ENCODE peak calls at places on chromosomes 16 and 17, in six cellular contexts. K is naive thymus-derived CD4-positive, alpha-beta T cell; Z is suprapubic skin; M is GM23248; U is AG04450; X is ascending aorta. W is an unnamed sample.

GRCh38 chr16:69593756-69594155 is 28.0 kb downstream of the NFAT5 start:
- DNase-seq in K (no peak), Z (no peak), M (no peak), U (no peak), X (no peak), W (no peak)

GRCh38 chr17:28188841-28189263 is 130.1 kb upstream of the TMEM97 start:
- DNase-seq in K (no peak), Z (no peak), M (no peak), U (peak; percentile 24), X (no peak), W (no peak)

GRCh38 chr17:58328195-58329034 is at the start of gene TSPOAP1:
- DNase-seq in K (peak; percentile 51), Z (no peak), M (no peak), U (no peak), X (no peak), W (no peak)

GRCh38 chr16:88526008-88526905 is 43.9 kb upstream of the ZC3H18 start:
- DNase-seq in K (no peak), Z (no peak), M (no peak), U (no peak), X (no peak), W (no peak)

GRCh38 chr17:67125924-67126323 is 81.6 kb downstream of the CACNG1 start:
- DNase-seq in K (no peak), Z (no peak), M (no peak), U (no peak), X (no peak), W (no peak)

GRCh38 chr17:78962345-78962983 is 17.3 kb downstream of the LGALS3BP start:
- DNase-seq in K (no peak), Z (peak; percentile 43), M (peak; percentile 59), U (no peak), X (no peak), W (no peak)

GRCh38 chr17:13030459-13031305 is 12.9 kb upstream of the ELAC2 start:
- DNase-seq in K (peak; percentile 62), Z (no peak), M (peak; percentile 67), U (peak; percentile 13), X (peak; percentile 71), W (no peak)

GRCh38 chr17:43402567-43402966 is 3.8 kb downstream of the ARL4D start:
- DNase-seq in K (no peak), Z (no peak), M (no peak), U (no peak), X (no peak), W (no peak)

GRCh38 chr17:50028207-50029120 is 27.4 kb upstream of the ITGA3 start:
- DNase-seq in K (no peak), Z (no peak), M (peak; percentile 70), U (no peak), X (peak; percentile 78), W (no peak)

GRCh38 chr17:142102-142661 is 4.8 kb downstream of the SCGB1C2 start:
- DNase-seq in K (no peak), Z (peak; percentile 63), M (peak; percentile 59), U (no peak), X (peak; percentile 56), W (no peak)

GRCh38 chr16:57725077-57725953 is 10.3 kb upstream of the KATNB1 start:
- DNase-seq in K (no peak), Z (no peak), M (no peak), U (no peak), X (no peak), W (no peak)

GRCh38 chr17:80063815-80064585 is 27.6 kb downstream of the CCDC40 start:
- DNase-seq in K (no peak), Z (no peak), M (peak; percentile 83), U (peak; percentile 11), X (peak; percentile 81), W (peak; percentile 20)

GRCh38 chr17:56679148-56679766 is 85.8 kb downstream of the NOG start:
- DNase-seq in K (peak; percentile 43), Z (no peak), M (peak; percentile 67), U (no peak), X (no peak), W (no peak)

GRCh38 chr16:49588729-49589384 is 215.3 kb downstream of the C16orf78 start:
- DNase-seq in K (no peak), Z (no peak), M (no peak), U (no peak), X (peak; percentile 33), W (no peak)

GRCh38 chr17:80244871-80245509 is 15.7 kb upstream of the RNF213 start:
- DNase-seq in K (no peak), Z (peak; percentile 52), M (no peak), U (no peak), X (no peak), W (no peak)

GRCh38 chr17:81044764-81045589 is 10.0 kb downstream of the BAIAP2 start:
- DNase-seq in K (no peak), Z (peak; percentile 90), M (peak; percentile 71), U (no peak), X (peak; percentile 84), W (no peak)

GRCh38 chr17:59853168-59853918 is 39.4 kb downstream of the TUBD1 start:
- DNase-seq in K (no peak), Z (no peak), M (peak; percentile 71), U (peak; percentile 97), X (peak; percentile 71), W (no peak)

GRCh38 chr17:31596382-31597323 is 205.2 kb downstream of the RAB11FIP4 start:
- DNase-seq in K (no peak), Z (no peak), M (peak; percentile 100), U (peak; percentile 91), X (peak; percentile 98), W (peak; percentile 85)

GRCh38 chr16:75247249-75247648 is 4.2 kb downstream of the BCAR1 start:
- DNase-seq in K (no peak), Z (no peak), M (no peak), U (no peak), X (no peak), W (no peak)

GRCh38 chr16:23030001-23030400 is 119.3 kb downstream of the USP31 start:
- DNase-seq in K (no peak), Z (no peak), M (no peak), U (no peak), X (no peak), W (no peak)

GRCh38 chr16:79716645-79717323 is 116.2 kb upstream of the MAF start:
- DNase-seq in K (no peak), Z (no peak), M (no peak), U (no peak), X (no peak), W (no peak)

GRCh38 chr17:57975044-57975443 is 13.0 kb downstream of the VEZF1 start:
- DNase-seq in K (no peak), Z (no peak), M (peak; percentile 38), U (no peak), X (no peak), W (no peak)

GRCh38 chr17:80753946-80754345 is 209.3 kb downstream of the RPTOR start:
- DNase-seq in K (no peak), Z (no peak), M (no peak), U (no peak), X (no peak), W (no peak)

GRCh38 chr16:84883301-84883700 is 63.5 kb downstream of the CRISPLD2 start:
- DNase-seq in K (no peak), Z (no peak), M (peak; percentile 80), U (no peak), X (no peak), W (no peak)

GRCh38 chr16:84879569-84880487 is 60.0 kb downstream of the CRISPLD2 start:
- DNase-seq in K (no peak), Z (no peak), M (no peak), U (no peak), X (no peak), W (no peak)

GRCh38 chr16:84878770-84879169 is 59.0 kb downstream of the CRISPLD2 start:
- DNase-seq in K (no peak), Z (no peak), M (no peak), U (no peak), X (no peak), W (no peak)

GRCh38 chr16:84884311-84885023 is 64.7 kb downstream of the CRISPLD2 start:
- DNase-seq in K (no peak), Z (no peak), M (no peak), U (no peak), X (no peak), W (no peak)

DNA sequence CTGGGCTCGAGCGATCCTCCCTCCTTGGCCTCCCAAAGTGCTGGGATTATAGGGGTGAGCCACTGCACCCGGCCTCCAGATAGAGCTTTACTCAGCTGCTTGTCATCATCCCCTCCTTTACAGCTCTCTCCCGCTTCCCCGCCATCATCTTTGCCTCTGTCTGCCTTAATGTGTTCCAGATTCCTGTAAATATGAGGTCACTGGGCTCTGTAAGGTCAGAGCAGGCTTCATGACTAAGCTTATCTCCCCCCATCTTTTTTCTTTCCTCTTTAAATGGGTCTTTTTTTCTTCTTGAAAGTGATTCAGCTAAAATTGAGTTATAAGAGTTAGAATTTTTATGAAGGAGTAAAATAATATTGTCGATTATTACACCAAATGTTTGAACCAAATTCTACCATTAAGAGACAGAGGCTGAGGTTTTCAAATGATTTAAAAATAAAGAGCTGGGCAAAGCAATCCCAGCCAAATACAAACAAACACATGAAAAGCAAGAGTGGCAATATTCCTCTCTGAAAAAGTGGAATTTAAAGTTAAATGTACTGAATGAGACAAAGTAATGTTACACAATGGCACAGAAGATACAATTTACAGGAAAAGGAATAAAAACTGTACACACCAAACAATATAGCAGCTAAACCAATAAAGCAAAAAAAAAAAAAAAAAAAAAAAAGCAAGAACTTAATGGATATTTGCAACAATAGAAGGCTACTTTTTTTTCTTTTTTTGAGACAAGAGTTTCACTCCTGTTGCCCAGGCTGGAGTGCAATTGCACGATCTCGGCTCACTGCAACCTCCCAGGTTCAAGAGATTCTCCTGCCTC is 62.1 kb downstream of the CRISPLD2 start:
- DNase-seq in K (no peak), Z (no peak), M (peak; percentile 98), U (peak; percentile 85), X (no peak), W (peak; percentile 15)
- H3K27ac ChIP-seq in K (no peak overlapping the region), Z (no peak overlapping the region), M (peak overlapping the region; percentile 93), U (peak overlapping the region; percentile 80), X (no peak overlapping the region), W (no peak overlapping the region)

DNA sequence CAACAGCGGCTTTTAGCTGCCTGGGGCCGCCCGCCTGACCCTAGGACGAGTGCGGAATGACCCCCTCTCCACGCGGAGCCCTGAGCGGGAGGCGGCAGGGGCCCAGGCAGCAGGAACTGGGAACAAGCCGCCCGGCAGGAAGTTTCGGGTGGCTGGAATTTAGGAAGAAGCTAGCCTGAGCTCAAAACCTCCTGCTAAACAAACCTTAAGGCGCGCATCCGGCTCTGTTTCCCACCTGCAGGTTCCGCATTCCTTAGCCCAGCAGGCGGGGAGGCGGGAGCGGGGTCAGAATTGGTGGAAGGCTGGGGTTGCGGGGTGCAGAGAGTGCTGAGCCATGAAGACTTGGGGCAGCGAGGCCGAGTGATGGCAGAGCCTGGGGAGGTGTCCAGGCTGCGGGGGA is 813.9 kb downstream of the KCNJ18 start:
- DNase-seq in K (no peak), Z (no peak), M (no peak), U (no peak), X (no peak), W (no peak)
- H3K9me3 ChIP-seq in K (no peaks in the 10 kb centered on the region), Z (peaks cover 6% of the 10 kb centered on the region), M (no peaks in the 10 kb centered on the region), U (peaks cover 52% of the 10 kb centered on the region), X (no peaks in the 10 kb centered on the region), W (no peaks in the 10 kb centered on the region)

DNA sequence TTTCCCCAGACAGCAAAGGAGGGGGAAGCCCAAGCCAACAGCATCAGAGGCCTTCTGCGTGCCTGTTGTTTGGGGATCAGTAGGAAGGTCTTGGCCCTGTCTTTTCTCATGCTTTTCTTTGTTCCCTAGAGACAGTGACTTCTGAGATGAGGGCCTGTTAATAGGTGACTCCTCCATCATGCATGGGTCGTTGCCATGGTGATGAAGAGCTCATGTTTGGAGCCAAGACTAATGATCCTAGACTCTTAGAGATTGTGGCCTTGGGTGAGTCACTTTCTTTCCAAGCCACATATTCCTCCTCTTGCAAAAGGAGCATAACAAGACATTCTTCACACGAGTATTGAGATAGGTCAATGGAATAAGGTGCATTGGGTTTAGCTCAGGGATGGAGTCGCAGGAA is 201.1 kb upstream of the ASIC2 start:
- DNase-seq in K (no peak), Z (no peak), M (peak; percentile 12), U (no peak), X (no peak), W (no peak)
- H3K27ac ChIP-seq in K (no peak overlapping the region), Z (no peak overlapping the region), M (no peak overlapping the region), U (no peak overlapping the region), X (no peak overlapping the region), W (no peak overlapping the region)

GRCh38 chr17:82946081-82946480 is 106.3 kb upstream of the ZNF750 start:
- DNase-seq in K (no peak), Z (no peak), M (no peak), U (no peak), X (no peak), W (no peak)
- H3K9me3 ChIP-seq in K (no peaks in the 10 kb centered on the region), Z (peaks cover 15% of the 10 kb centered on the region), M (no peaks in the 10 kb centered on the region), U (peaks cover 61% of the 10 kb centered on the region), X (peaks cover 34% of the 10 kb centered on the region), W (peaks cover 28% of the 10 kb centered on the region)

W was measured in thoracic aorta.